ENCODE peak calls at places on chromosomes 1 and 21, in nine cellular contexts. U is stimulated activated CD8-positive, alpha-beta memory T cell treated with anti-CD3 and anti-CD28 coated beads, Interleukin-2, amount 100 ng/mL, for 48 hours; Y is mucosa of descending colon; O is DMS153; X is LoVo; P is SHP77; W is aorta; C is stimulated activated CD4-positive, alpha-beta T cell treated with anti-CD3 and anti-CD28 coated beads, TNF-alpha, amount 100 ng/mL, for 24 hours; Z is KBM-7. Q is an unnamed sample.

GRCh38 chr1:212525479-212526110 is 83.0 kb upstream of the ATF3 start:
- DNase-seq in U (no peak), Y (no peak), O (no peak), X (no peak), P (no peak), W (no peak), C (no peak), Z (no peak), Q (no peak)

GRCh38 chr21:25283720-25284119 is 323.6 kb downstream of the MRPL39 start:
- DNase-seq in U (no peak), Y (no peak), O (no peak), X (no peak), P (no peak), W (no peak), C (no peak), Z (peak; percentile 48), Q (no peak)

GRCh38 chr1:14930224-14930965 is 223.2 kb upstream of the TMEM51 start:
- DNase-seq in U (no peak), Y (no peak), O (no peak), X (no peak), P (no peak), W (no peak), C (no peak), Z (no peak), Q (no peak)

GRCh38 chr1:67482733-67483482 is 52.7 kb upstream of the SERBP1 start:
- DNase-seq in U (no peak), Y (no peak), O (no peak), X (no peak), P (no peak), W (no peak), C (no peak), Z (no peak), Q (no peak)

GRCh38 chr1:26697441-26697977 is 1.7 kb downstream of the ARID1A start:
- DNase-seq in U (no peak), Y (no peak), O (no peak), X (no peak), P (no peak), W (no peak), C (no peak), Z (no peak), Q (peak; percentile 34)

GRCh38 chr1:6835139-6835538 is 49.9 kb downstream of the CAMTA1 start:
- DNase-seq in U (no peak), Y (no peak), O (no peak), X (no peak), P (no peak), W (no peak), C (no peak), Z (no peak), Q (no peak)

GRCh38 chr1:11802616-11802972 is 3.2 kb downstream of the MTHFR start:
- DNase-seq in U (no peak), Y (no peak), O (no peak), X (no peak), P (no peak), W (no peak), C (no peak), Z (no peak), Q (peak; percentile 44)

GRCh38 chr1:195721210-195721971 is 886.8 kb downstream of the KCNT2 start:
- DNase-seq in U (no peak), Y (peak; percentile 60), O (no peak), X (peak; percentile 57), P (no peak), W (no peak), C (no peak), Z (no peak), Q (no peak)